ENCODE peak calls at places on chromosomes 1 and 21, in five cellular contexts. V is cardiac fibroblast; B is heart left ventricle; S is effector memory CD4-positive, alpha-beta T cell; W is psoas muscle. Z is an unnamed sample.
A peak's percentile ranks its signal among the peaks of the same experiment; 100 is the strongest.

GRCh38 chr1:245500546-245500945 is 345.8 kb downstream of the KIF26B start:
- DNase-seq in V (peak; percentile 66), B (no peak), S (no peak), W (no peak), Z (peak; percentile 41)

GRCh38 chr1:90190523-90190922 is 195.6 kb downstream of the ZNF326 start:
- DNase-seq in V (no peak), B (no peak), S (no peak), W (no peak), Z (no peak)

GRCh38 chr1:241632987-241633386 is 7.2 kb downstream of the CHML start:
- DNase-seq in V (no peak), B (no peak), S (no peak), W (no peak), Z (no peak)

GRCh38 chr21:42063578-42064521 is 7.3 kb upstream of the UMODL1 start:
- DNase-seq in V (no peak), B (no peak), S (peak; percentile 36), W (no peak), Z (no peak)

GRCh38 chr1:30660241-30660640 is 63.1 kb downstream of the MATN1 start:
- DNase-seq in V (no peak), B (no peak), S (no peak), W (no peak), Z (no peak)

GRCh38 chr1:203084588-203085527 is 954 bp downstream of the MYOG start:
- DNase-seq in V (no peak), B (no peak), S (no peak), W (peak; percentile 87), Z (no peak)

GRCh38 chr1:10033359-10033845 is 644 bp downstream of the UBE4B start:
- DNase-seq in V (peak; percentile 43), B (peak; percentile 34), S (no peak), W (peak; percentile 59), Z (peak; percentile 9)

GRCh38 chr1:161738627-161739287 is 10.8 kb upstream of the DUSP12 start:
- DNase-seq in V (peak; percentile 91), B (peak; percentile 46), S (peak; percentile 11), W (peak; percentile 52), Z (peak; percentile 51)

GRCh38 chr1:120179420-120180348 is 3.4 kb upstream of the SEC22B start:
- DNase-seq in V (peak; percentile 93), B (peak; percentile 44), S (no peak), W (no peak), Z (peak; percentile 66)

GRCh38 chr1:48039088-48040049 is 42.2 kb upstream of the TRABD2B start:
- DNase-seq in V (no peak), B (no peak), S (no peak), W (no peak), Z (no peak)

GRCh38 chr1:204711947-204712701 is 26.6 kb upstream of the LRRN2 start:
- DNase-seq in V (no peak), B (peak; percentile 50), S (no peak), W (peak; percentile 62), Z (no peak)
- H3K4me3 ChIP-seq in V (no peak overlapping the region), B (no peak overlapping the region), S (no peak overlapping the region), W (no peak overlapping the region), Z (no peak overlapping the region)

GRCh38 chr1:8599813-8600212 is 217.6 kb downstream of the RERE start:
- DNase-seq in V (no peak), B (no peak), S (no peak), W (no peak), Z (no peak)

GRCh38 chr1:8597455-8597854 is 220.0 kb downstream of the RERE start:
- DNase-seq in V (peak; percentile 54), B (no peak), S (no peak), W (no peak), Z (no peak)

GRCh38 chr1:8598783-8599182 is 218.7 kb downstream of the RERE start:
- DNase-seq in V (no peak), B (no peak), S (no peak), W (no peak), Z (no peak)

GRCh38 chr1:8600336-8600735 is 217.1 kb downstream of the RERE start:
- DNase-seq in V (peak; percentile 37), B (no peak), S (no peak), W (no peak), Z (no peak)

DNA sequence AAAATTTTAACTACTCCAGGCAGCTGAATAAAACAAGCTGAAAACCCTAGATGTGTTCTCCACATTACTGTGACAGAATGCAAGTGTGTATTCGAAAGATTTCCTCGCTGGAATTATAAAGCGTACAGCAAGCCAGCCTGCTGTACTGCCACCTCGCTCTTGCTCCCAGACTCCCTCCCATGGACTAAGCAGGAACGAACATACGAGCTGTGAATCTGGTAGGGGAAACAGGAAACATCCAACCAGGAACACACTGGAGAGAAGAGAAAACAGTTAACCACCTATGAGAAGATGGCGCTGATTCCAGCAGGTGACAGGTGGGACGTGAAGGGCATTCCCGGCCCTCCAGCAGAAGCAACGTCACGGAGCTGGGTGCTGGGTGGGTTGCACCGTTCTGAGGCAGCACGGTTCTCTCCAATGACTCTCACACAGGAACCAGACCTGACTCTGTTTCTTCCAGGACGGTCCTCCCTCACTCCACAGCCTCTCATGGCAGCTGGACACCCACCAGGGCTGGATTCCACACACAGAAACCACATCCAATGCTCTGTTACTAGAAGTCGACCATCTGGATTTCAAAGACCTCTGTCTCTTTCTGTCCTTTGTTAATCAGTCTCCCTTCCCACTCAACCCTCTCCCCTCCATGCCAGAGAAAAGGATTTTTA is 219.2 kb downstream of the RERE start:
- DNase-seq in V (peak; percentile 67), B (peak; percentile 41), S (no peak), W (no peak), Z (peak; percentile 43)
- H3K4me3 ChIP-seq in V (no peak overlapping the region), B (peak overlapping the region; percentile 4), S (no peak overlapping the region), W (peak overlapping the region; percentile 28), Z (no peak overlapping the region)

GRCh38 chr1:43961692-43962091 is 8.1 kb upstream of the DPH2 start:
- DNase-seq in V (no peak), B (no peak), S (no peak), W (no peak), Z (no peak)
- H3K4me3 ChIP-seq in V (no peak overlapping the region), B (no peak overlapping the region), S (no peak overlapping the region), W (no peak overlapping the region), Z (no peak overlapping the region)

GRCh38 chr21:43919283-43919682 is 54.3 kb downstream of the AGPAT3 start:
- DNase-seq in V (no peak), B (no peak), S (no peak), W (no peak), Z (no peak)

GRCh38 chr21:43917515-43918384 is 52.7 kb downstream of the AGPAT3 start:
- DNase-seq in V (no peak), B (peak; percentile 13), S (no peak), W (no peak), Z (no peak)

GRCh38 chr21:43916076-43916475 is 51.1 kb downstream of the AGPAT3 start:
- DNase-seq in V (no peak), B (no peak), S (no peak), W (no peak), Z (no peak)

GRCh38 chr21:43918385-43918947 is 53.4 kb downstream of the AGPAT3 start:
- DNase-seq in V (no peak), B (peak; percentile 39), S (no peak), W (peak; percentile 75), Z (no peak)

DNA sequence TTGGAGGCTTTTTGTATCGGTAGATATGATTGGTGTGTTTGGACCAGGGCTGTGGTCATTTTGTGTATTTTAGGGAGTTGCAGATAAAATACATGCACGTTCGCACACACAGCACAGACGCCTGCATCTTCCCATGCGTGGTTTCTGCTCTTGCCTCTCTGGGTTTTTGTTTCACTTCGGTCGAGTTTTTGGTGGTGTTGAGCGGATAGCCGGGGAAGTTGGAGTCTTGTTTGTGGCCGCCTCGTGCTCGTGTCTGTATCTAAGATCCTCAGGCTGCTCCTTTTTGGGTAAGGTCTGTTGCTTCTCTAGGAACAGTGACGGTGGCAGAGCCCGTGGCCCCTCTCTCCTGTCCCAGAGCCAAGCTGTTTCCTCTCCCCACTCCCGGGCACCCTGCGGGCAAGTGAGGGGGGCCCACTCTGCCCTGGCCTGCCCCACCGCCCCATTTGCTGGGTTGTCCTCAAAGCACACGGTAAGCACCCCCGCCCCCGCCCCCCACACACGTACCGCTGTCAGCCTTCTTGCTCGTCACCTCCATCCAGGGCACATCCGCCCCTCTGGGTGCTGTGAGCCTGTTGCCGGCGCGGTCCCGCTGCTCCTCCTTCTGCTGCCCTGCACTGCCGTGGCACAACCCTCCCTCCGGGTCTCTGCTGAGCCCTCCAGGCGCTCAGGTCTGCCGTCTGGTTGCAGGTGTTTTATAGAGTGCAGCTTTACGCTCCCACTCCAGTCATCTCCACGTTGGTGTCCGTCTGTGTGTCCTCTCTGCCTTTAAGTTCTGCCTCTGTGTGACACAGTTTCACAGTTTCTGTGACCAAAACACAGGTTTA is 51.9 kb downstream of the AGPAT3 start:
- DNase-seq in V (no peak), B (peak; percentile 44), S (peak; percentile 30), W (no peak), Z (peak; percentile 19)
- H3K4me3 ChIP-seq in V (no peak overlapping the region), B (peak overlapping the region; percentile 30), S (peak overlapping the region; percentile 54), W (peak overlapping the region; percentile 50), Z (peak overlapping the region; percentile 31)

GRCh38 chr1:212561501-212561931 is 47.0 kb upstream of the ATF3 start:
- DNase-seq in V (peak; percentile 59), B (peak; percentile 33), S (no peak), W (no peak), Z (peak; percentile 79)
- H3K4me3 ChIP-seq in V (no peak overlapping the region), B (no peak overlapping the region), S (no peak overlapping the region), W (no peak overlapping the region), Z (no peak overlapping the region)

DNA sequence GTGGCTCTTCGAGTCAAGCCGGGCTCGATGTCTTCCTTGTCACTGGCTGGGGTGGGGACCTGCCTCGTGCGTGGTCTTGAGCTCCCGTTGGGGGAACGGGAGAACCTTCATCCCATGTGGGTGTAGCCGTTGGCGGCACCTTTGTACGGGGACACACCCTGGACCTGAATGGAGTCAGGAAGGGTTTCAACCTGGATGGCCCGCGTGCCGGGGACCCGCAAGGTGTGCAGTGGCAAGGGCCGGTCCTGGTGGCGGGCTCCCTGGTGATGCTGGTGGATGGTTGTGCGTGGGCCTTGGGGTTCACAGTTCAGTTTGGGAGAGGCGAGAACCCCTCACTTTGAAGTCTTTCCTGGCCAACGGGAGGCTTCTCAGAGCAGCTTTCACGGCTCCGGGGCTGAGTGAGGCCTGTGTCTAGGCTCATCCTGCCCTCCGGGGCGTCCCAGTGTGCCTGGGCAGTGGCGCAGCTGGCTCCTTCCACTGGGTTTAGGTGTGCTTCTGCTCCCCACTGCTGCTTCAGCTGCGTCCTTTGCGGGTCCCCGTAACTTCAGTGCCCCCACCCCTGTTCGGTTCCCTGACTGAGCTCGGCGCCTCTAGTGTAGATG is 11.4 kb downstream of the SKI start:
- DNase-seq in V (no peak), B (no peak), S (no peak), W (no peak), Z (no peak)
- H3K4me3 ChIP-seq in V (no peak overlapping the region), B (no peak overlapping the region), S (no peak overlapping the region), W (no peak overlapping the region), Z (no peak overlapping the region)

DNA sequence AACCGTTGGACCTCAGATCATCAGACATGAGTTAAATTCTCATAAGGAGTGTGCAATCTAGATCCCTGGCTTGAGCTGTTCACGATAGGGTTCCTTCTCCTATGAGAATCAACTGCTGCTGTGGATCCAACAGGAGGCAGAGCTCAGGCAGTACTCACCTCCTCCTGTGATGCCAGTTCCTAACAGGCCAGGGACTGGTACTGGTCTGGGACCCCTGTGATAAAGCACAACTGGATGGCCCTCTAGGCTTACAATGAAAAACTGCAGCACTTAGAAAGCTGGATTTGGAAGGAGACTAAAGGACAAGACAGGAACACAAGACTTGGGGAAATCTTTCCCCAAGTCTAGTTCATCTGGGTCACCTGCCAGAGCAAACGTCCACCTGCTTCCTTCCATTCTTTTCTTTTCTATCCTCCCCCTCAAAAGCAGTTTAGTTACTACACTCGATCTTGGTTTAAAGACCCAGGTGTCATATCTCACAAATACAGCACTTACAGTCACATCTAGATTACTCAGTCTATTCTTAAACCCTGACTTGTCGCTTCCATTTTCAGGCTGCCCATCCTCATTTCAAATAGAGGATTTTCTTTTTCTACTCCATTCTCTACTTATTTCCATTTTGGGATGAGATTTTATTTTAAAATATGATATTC is 59.8 kb downstream of the PTPN14 start:
- DNase-seq in V (no peak), B (no peak), S (no peak), W (no peak), Z (no peak)
- H3K4me3 ChIP-seq in V (no peak overlapping the region), B (no peak overlapping the region), S (no peak overlapping the region), W (no peak overlapping the region), Z (no peak overlapping the region)